ENCODE peak calls at places on chromosome 20, in five cellular contexts. One of them, this sample, is unnamed.

GRCh38 chr20:20406306-20406705 is 38.4 kb downstream of the INSM1 start:
- DNase-seq in stimulated activated naive CD8-positive, alpha-beta T cell treated with anti-CD3 and anti-CD28 coated beads, Interleukin-15, amount 100 ng/mL, for 72 hours: no peak
- DNase-seq in ACHN: no peak
- DNase-seq in central memory CD8-positive, alpha-beta T cell: no peak
- DNase-seq in foreskin fibroblast: no peak
- DNase-seq in this sample: no peak

GRCh38 chr20:25195014-25195961 is at the start of gene ENTPD6:
- DNase-seq in foreskin fibroblast: peak
- DNase-seq in central memory CD8-positive, alpha-beta T cell: peak
- DNase-seq in stimulated activated naive CD8-positive, alpha-beta T cell treated with anti-CD3 and anti-CD28 coated beads, Interleukin-15, amount 100 ng/mL, for 72 hours: peak
- DNase-seq in ACHN: peak
- DNase-seq in this sample: peak

GRCh38 chr20:20894280-20894679 is 181.8 kb upstream of the RALGAPA2 start:
- DNase-seq in central memory CD8-positive, alpha-beta T cell: no peak
- DNase-seq in foreskin fibroblast: no peak
- DNase-seq in stimulated activated naive CD8-positive, alpha-beta T cell treated with anti-CD3 and anti-CD28 coated beads, Interleukin-15, amount 100 ng/mL, for 72 hours: no peak
- DNase-seq in ACHN: peak
- DNase-seq in this sample: no peak

GRCh38 chr20:38170914-38171300 is 5.8 kb upstream of the TGM2 start:
- DNase-seq in ACHN: no peak
- DNase-seq in central memory CD8-positive, alpha-beta T cell: no peak
- DNase-seq in stimulated activated naive CD8-positive, alpha-beta T cell treated with anti-CD3 and anti-CD28 coated beads, Interleukin-15, amount 100 ng/mL, for 72 hours: no peak
- DNase-seq in foreskin fibroblast: no peak
- DNase-seq in this sample: no peak

GRCh38 chr20:10671221-10671849 is 2.5 kb downstream of the JAG1 start:
- DNase-seq in foreskin fibroblast: peak
- DNase-seq in stimulated activated naive CD8-positive, alpha-beta T cell treated with anti-CD3 and anti-CD28 coated beads, Interleukin-15, amount 100 ng/mL, for 72 hours: peak
- DNase-seq in central memory CD8-positive, alpha-beta T cell: no peak
- DNase-seq in ACHN: peak
- DNase-seq in this sample: peak

GRCh38 chr20:7704021-7704420 is 236.2 kb downstream of the HAO1 start:
- DNase-seq in stimulated activated naive CD8-positive, alpha-beta T cell treated with anti-CD3 and anti-CD28 coated beads, Interleukin-15, amount 100 ng/mL, for 72 hours: no peak
- DNase-seq in central memory CD8-positive, alpha-beta T cell: no peak
- DNase-seq in foreskin fibroblast: no peak
- DNase-seq in ACHN: no peak
- DNase-seq in this sample: no peak

GRCh38 chr20:9270831-9271230 is 201.9 kb downstream of the PLCB4 start:
- DNase-seq in central memory CD8-positive, alpha-beta T cell: no peak
- DNase-seq in ACHN: no peak
- DNase-seq in foreskin fibroblast: peak
- DNase-seq in stimulated activated naive CD8-positive, alpha-beta T cell treated with anti-CD3 and anti-CD28 coated beads, Interleukin-15, amount 100 ng/mL, for 72 hours: no peak
- DNase-seq in this sample: peak

GRCh38 chr20:25541676-25542075 is 43.7 kb downstream of the NINL start:
- DNase-seq in central memory CD8-positive, alpha-beta T cell: no peak
- DNase-seq in stimulated activated naive CD8-positive, alpha-beta T cell treated with anti-CD3 and anti-CD28 coated beads, Interleukin-15, amount 100 ng/mL, for 72 hours: no peak
- DNase-seq in foreskin fibroblast: peak
- DNase-seq in ACHN: no peak
- DNase-seq in this sample: peak

GRCh38 chr20:58852559-58853271 is at the start of gene GNAS:
- DNase-seq in ACHN: no peak
- DNase-seq in stimulated activated naive CD8-positive, alpha-beta T cell treated with anti-CD3 and anti-CD28 coated beads, Interleukin-15, amount 100 ng/mL, for 72 hours: peak
- DNase-seq in foreskin fibroblast: peak
- DNase-seq in central memory CD8-positive, alpha-beta T cell: no peak
- DNase-seq in this sample: peak

GRCh38 chr20:40977218-40977617 is 51.4 kb upstream of the TOP1 start:
- DNase-seq in central memory CD8-positive, alpha-beta T cell: no peak
- DNase-seq in ACHN: no peak
- DNase-seq in foreskin fibroblast: no peak
- DNase-seq in stimulated activated naive CD8-positive, alpha-beta T cell treated with anti-CD3 and anti-CD28 coated beads, Interleukin-15, amount 100 ng/mL, for 72 hours: no peak
- DNase-seq in this sample: no peak

GRCh38 chr20:2353231-2353630 is 27.5 kb upstream of the TGM6 start:
- DNase-seq in stimulated activated naive CD8-positive, alpha-beta T cell treated with anti-CD3 and anti-CD28 coated beads, Interleukin-15, amount 100 ng/mL, for 72 hours: no peak
- DNase-seq in central memory CD8-positive, alpha-beta T cell: no peak
- DNase-seq in foreskin fibroblast: no peak
- DNase-seq in ACHN: no peak
- DNase-seq in this sample: no peak

GRCh38 chr20:49567421-49568256 is at the start of gene PTGIS:
- DNase-seq in ACHN: peak
- DNase-seq in central memory CD8-positive, alpha-beta T cell: no peak
- DNase-seq in foreskin fibroblast: peak
- DNase-seq in stimulated activated naive CD8-positive, alpha-beta T cell treated with anti-CD3 and anti-CD28 coated beads, Interleukin-15, amount 100 ng/mL, for 72 hours: no peak
- DNase-seq in this sample: no peak

GRCh38 chr20:2798095-2798805 is 2.2 kb downstream of the CPXM1 start:
- DNase-seq in central memory CD8-positive, alpha-beta T cell: no peak
- DNase-seq in stimulated activated naive CD8-positive, alpha-beta T cell treated with anti-CD3 and anti-CD28 coated beads, Interleukin-15, amount 100 ng/mL, for 72 hours: no peak
- DNase-seq in foreskin fibroblast: no peak
- DNase-seq in ACHN: no peak
- DNase-seq in this sample: no peak